ENCODE peak calls at places on chromosomes 4 and X, in six cellular contexts. One of them, this sample, is unnamed.

GRCh38 chr4:56626420-56626819 is 54.7 kb downstream of the HOPX start:
- DNase-seq in GDM1: no peak
- DNase-seq in HT-29: no peak
- DNase-seq in NCI-H187 treated with DMSO at 0.1 percent for 48 hours: no peak
- DNase-seq in COR-L47: no peak
- DNase-seq in G401: no peak
- DNase-seq in this sample: no peak

GRCh38 chr4:78776031-78776728 is at the start of gene BMP2K:
- DNase-seq in GDM1: peak; percentile 87
- DNase-seq in HT-29: peak; percentile 67
- DNase-seq in NCI-H187 treated with DMSO at 0.1 percent for 48 hours: no peak
- DNase-seq in COR-L47: peak; percentile 74
- DNase-seq in G401: peak; percentile 63
- DNase-seq in this sample: no peak

GRCh38 chr4:25842229-25842840 is 20.5 kb downstream of the SEL1L3 start:
- DNase-seq in GDM1: no peak
- DNase-seq in HT-29: no peak
- DNase-seq in NCI-H187 treated with DMSO at 0.1 percent for 48 hours: no peak
- DNase-seq in COR-L47: no peak
- DNase-seq in G401: no peak
- DNase-seq in this sample: no peak

GRCh38 chrX:119407681-119408080 is 8.5 kb downstream of the SLC25A43 start:
- DNase-seq in GDM1: no peak
- DNase-seq in HT-29: no peak
- DNase-seq in NCI-H187 treated with DMSO at 0.1 percent for 48 hours: no peak
- DNase-seq in COR-L47: no peak
- DNase-seq in G401: no peak
- DNase-seq in this sample: no peak

GRCh38 chr4:148561467-148561866 is 119.3 kb upstream of the NR3C2 start:
- DNase-seq in GDM1: no peak
- DNase-seq in HT-29: no peak
- DNase-seq in NCI-H187 treated with DMSO at 0.1 percent for 48 hours: no peak
- DNase-seq in COR-L47: no peak
- DNase-seq in G401: no peak
- DNase-seq in this sample: no peak

GRCh38 chr4:17958185-17958584 is 63.4 kb downstream of the LCORL start:
- DNase-seq in GDM1: no peak
- DNase-seq in HT-29: no peak
- DNase-seq in NCI-H187 treated with DMSO at 0.1 percent for 48 hours: no peak
- DNase-seq in COR-L47: no peak
- DNase-seq in G401: no peak
- DNase-seq in this sample: no peak

GRCh38 chr4:2331519-2332200 is 69.8 kb upstream of the MXD4 start:
- DNase-seq in GDM1: no peak
- DNase-seq in HT-29: no peak
- DNase-seq in NCI-H187 treated with DMSO at 0.1 percent for 48 hours: no peak
- DNase-seq in COR-L47: no peak
- DNase-seq in G401: no peak
- DNase-seq in this sample: no peak

GRCh38 chrX:46374371-46374770 is 170.8 kb downstream of the ZNF674 start:
- DNase-seq in GDM1: no peak
- DNase-seq in HT-29: no peak
- DNase-seq in NCI-H187 treated with DMSO at 0.1 percent for 48 hours: no peak
- DNase-seq in COR-L47: no peak
- DNase-seq in G401: no peak
- DNase-seq in this sample: no peak

GRCh38 chrX:149022485-149022884 is 482.6 kb downstream of the IDS start:
- DNase-seq in GDM1: no peak
- DNase-seq in HT-29: no peak
- DNase-seq in NCI-H187 treated with DMSO at 0.1 percent for 48 hours: no peak
- DNase-seq in COR-L47: no peak
- DNase-seq in G401: no peak
- DNase-seq in this sample: no peak

GRCh38 chr4:15198070-15198727 is 195.9 kb downstream of the CPEB2 start:
- DNase-seq in GDM1: no peak
- DNase-seq in HT-29: no peak
- DNase-seq in NCI-H187 treated with DMSO at 0.1 percent for 48 hours: no peak
- DNase-seq in COR-L47: no peak
- DNase-seq in G401: peak; percentile 69
- DNase-seq in this sample: no peak

GRCh38 chr4:79852305-79852730 is 220.7 kb downstream of the ANTXR2 start:
- DNase-seq in GDM1: no peak
- DNase-seq in HT-29: no peak
- DNase-seq in NCI-H187 treated with DMSO at 0.1 percent for 48 hours: no peak
- DNase-seq in COR-L47: no peak
- DNase-seq in G401: no peak
- DNase-seq in this sample: no peak

GRCh38 chrX:114626323-114626722 is 42.4 kb downstream of the HTR2C start:
- DNase-seq in GDM1: no peak
- DNase-seq in HT-29: peak; percentile 7
- DNase-seq in NCI-H187 treated with DMSO at 0.1 percent for 48 hours: no peak
- DNase-seq in COR-L47: no peak
- DNase-seq in G401: no peak
- DNase-seq in this sample: no peak

GRCh38 chrX:69285401-69285871 is 120.2 kb upstream of the PJA1 start:
- DNase-seq in GDM1: no peak
- DNase-seq in HT-29: no peak
- DNase-seq in NCI-H187 treated with DMSO at 0.1 percent for 48 hours: no peak
- DNase-seq in COR-L47: no peak
- DNase-seq in G401: no peak
- DNase-seq in this sample: no peak

GRCh38 chr4:168993724-168994510 is 16.1 kb downstream of the CBR4 start:
- DNase-seq in GDM1: no peak
- DNase-seq in HT-29: no peak
- DNase-seq in NCI-H187 treated with DMSO at 0.1 percent for 48 hours: no peak
- DNase-seq in COR-L47: no peak
- DNase-seq in G401: no peak
- DNase-seq in this sample: no peak

GRCh38 chr4:20831746-20832145 is 131.5 kb downstream of the PACRGL start:
- DNase-seq in GDM1: no peak
- DNase-seq in HT-29: no peak
- DNase-seq in NCI-H187 treated with DMSO at 0.1 percent for 48 hours: no peak
- DNase-seq in COR-L47: no peak
- DNase-seq in G401: no peak
- DNase-seq in this sample: no peak